ENCODE peak calls at places on chromosomes 13 and 19, in seven cellular contexts. U is fibroblast of lung, J is HCT116, V is PC-3, W is DND-41, Z is astrocyte, L is IMR-90. D is an unnamed sample.

GRCh38 chr19:38517321-38517720 is 83.8 kb downstream of the RYR1 start:
- DNase-seq in U (no peak), J (no peak), V (no peak), W (no peak), Z (no peak), L (no peak), D (no peak)

GRCh38 chr19:15468675-15469512 is 4.5 kb upstream of the RASAL3 start:
- DNase-seq in U (no peak), J (no peak), V (no peak), W (no peak), Z (no peak), L (no peak), D (no peak)

GRCh38 chr13:26614721-26615120 is 57.2 kb downstream of the WASF3 start:
- DNase-seq in U (no peak), J (no peak), V (no peak), W (no peak), Z (no peak), L (no peak), D (no peak)

GRCh38 chr19:35908010-35908441 is at the start of gene TYROBP:
- DNase-seq in U (no peak), J (no peak), V (no peak), W (no peak), Z (no peak), L (no peak), D (no peak)

GRCh38 chr19:33226550-33227241 is 1.0 kb upstream of the SLC7A10 start:
- DNase-seq in U (peak; percentile 16), J (no peak), V (no peak), W (no peak), Z (no peak), L (no peak), D (no peak)

GRCh38 chr19:46654621-46655152 is 6.3 kb downstream of the DACT3 start:
- DNase-seq in U (no peak), J (no peak), V (no peak), W (no peak), Z (no peak), L (no peak), D (no peak)

GRCh38 chr19:29942404-29943261 is 594 bp downstream of the URI1 start:
- DNase-seq in U (peak; percentile 36), J (no peak), V (peak; percentile 35), W (peak; percentile 85), Z (no peak), L (no peak), D (no peak)

GRCh38 chr19:8174706-8175105 is 25.3 kb upstream of the FBN3 start:
- DNase-seq in U (peak; percentile 75), J (no peak), V (peak; percentile 77), W (no peak), Z (peak; percentile 69), L (peak; percentile 31), D (no peak)

GRCh38 chr19:16235811-16236710 is 38.4 kb downstream of the AP1M1 start:
- DNase-seq in U (no peak), J (no peak), V (no peak), W (no peak), Z (no peak), L (no peak), D (no peak)

GRCh38 chr13:27359203-27359821 is 65.1 kb upstream of the GTF3A start:
- DNase-seq in U (peak; percentile 46), J (peak; percentile 43), V (peak; percentile 75), W (peak; percentile 61), Z (no peak), L (peak; percentile 73), D (no peak)

GRCh38 chr13:49560270-49561063 is 24.9 kb downstream of the RCBTB1 start:
- DNase-seq in U (peak; percentile 20), J (no peak), V (peak; percentile 38), W (no peak), Z (no peak), L (peak; percentile 79), D (no peak)

GRCh38 chr13:61246351-61246750 is 169.3 kb downstream of the PCDH20 start:
- DNase-seq in U (peak; percentile 9), J (no peak), V (no peak), W (no peak), Z (peak; percentile 2), L (no peak), D (no peak)

GRCh38 chr13:80196756-80197155 is 144.2 kb downstream of the SPRY2 start:
- DNase-seq in U (no peak), J (no peak), V (peak; percentile 51), W (no peak), Z (no peak), L (peak; percentile 13), D (no peak)

GRCh38 chr19:31666126-31666525 is 316.9 kb upstream of the TSHZ3 start:
- DNase-seq in U (peak; percentile 19), J (no peak), V (no peak), W (no peak), Z (no peak), L (no peak), D (no peak)

GRCh38 chr13:75279834-75280369 is 202.1 kb downstream of the TBC1D4 start:
- DNase-seq in U (no peak), J (no peak), V (no peak), W (no peak), Z (no peak), L (no peak), D (no peak)

GRCh38 chr13:37905736-37906135 is 36.2 kb upstream of the TRPC4 start:
- DNase-seq in U (peak; percentile 50), J (no peak), V (no peak), W (no peak), Z (peak; percentile 35), L (no peak), D (no peak)
- H3K9ac ChIP-seq in U (no peak overlapping the region), J (no peak overlapping the region), V (no peak overlapping the region), W (no peak overlapping the region), Z (no peak overlapping the region), L (no peak overlapping the region), D (no peak overlapping the region)

GRCh38 chr13:73140804-73141203 is 82.0 kb downstream of the KLF5 start:
- DNase-seq in U (no peak), J (no peak), V (no peak), W (no peak), Z (no peak), L (no peak), D (no peak)
- H2AFZ ChIP-seq in U (no peak overlapping the region), J (no peak overlapping the region), V (no peak overlapping the region), W (no peak overlapping the region), Z (peak overlapping the region; percentile 65), L (peak overlapping the region; percentile 74), D (no peak overlapping the region)

GRCh38 chr13:109196896-109197295 is 567.5 kb downstream of the MYO16 start:
- DNase-seq in U (no peak), J (peak; percentile 38), V (no peak), W (no peak), Z (no peak), L (no peak), D (no peak)
- TF ChIP-seq CTCF in U (no peak), J (peak; percentile 64), V (no peak), W (peak; percentile 19), Z (peak; percentile 12), L (no peak), D (no peak)

DNA sequence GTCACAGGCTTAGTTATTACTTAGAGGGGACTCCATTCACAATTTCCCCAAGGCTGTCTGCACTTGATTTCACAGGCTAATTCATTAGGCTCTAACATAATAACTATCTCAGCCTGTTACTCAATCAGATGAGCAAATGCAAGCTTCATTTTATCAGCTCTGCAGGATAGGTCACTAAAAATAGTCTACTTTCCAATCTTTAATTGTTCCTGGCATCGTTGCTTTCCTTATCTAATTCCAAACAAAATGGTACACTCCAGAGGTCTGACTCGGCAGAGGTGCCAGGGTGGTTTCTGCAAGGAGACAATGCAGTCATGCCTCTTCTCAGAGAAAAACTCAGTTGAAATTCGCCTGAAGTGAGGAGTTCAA is 69.8 kb upstream of the SLC15A1 start:
- DNase-seq in U (peak; percentile 72), J (no peak), V (no peak), W (no peak), Z (peak; percentile 65), L (peak; percentile 20), D (no peak)
- H3K9ac ChIP-seq in U (no peak overlapping the region), J (no peak overlapping the region), V (no peak overlapping the region), W (no peak overlapping the region), Z (no peak overlapping the region), L (no peak overlapping the region), D (no peak overlapping the region)

GRCh38 chr19:51448011-51448744 is 10.1 kb downstream of the SIGLEC8 start:
- DNase-seq in U (no peak), J (no peak), V (no peak), W (peak; percentile 47), Z (no peak), L (no peak), D (no peak)
- H2AFZ ChIP-seq in U (no peak overlapping the region), J (no peak overlapping the region), V (no peak overlapping the region), W (no peak overlapping the region), Z (no peak overlapping the region), L (no peak overlapping the region), D (no peak overlapping the region)

GRCh38 chr13:46901721-46902120 is 4.9 kb upstream of the HTR2A start:
- DNase-seq in U (no peak), J (no peak), V (no peak), W (no peak), Z (no peak), L (no peak), D (no peak)

GRCh38 chr13:46903748-46904147 is 6.9 kb upstream of the HTR2A start:
- DNase-seq in U (peak; percentile 60), J (no peak), V (peak; percentile 37), W (no peak), Z (peak; percentile 45), L (peak; percentile 17), D (no peak)

GRCh38 chr13:46908511-46908910 is 11.7 kb upstream of the HTR2A start:
- DNase-seq in U (peak; percentile 84), J (no peak), V (no peak), W (no peak), Z (peak; percentile 84), L (peak; percentile 19), D (no peak)

GRCh38 chr13:46906440-46906839 is 9.6 kb upstream of the HTR2A start:
- DNase-seq in U (no peak), J (no peak), V (peak; percentile 24), W (no peak), Z (no peak), L (no peak), D (no peak)

DNA sequence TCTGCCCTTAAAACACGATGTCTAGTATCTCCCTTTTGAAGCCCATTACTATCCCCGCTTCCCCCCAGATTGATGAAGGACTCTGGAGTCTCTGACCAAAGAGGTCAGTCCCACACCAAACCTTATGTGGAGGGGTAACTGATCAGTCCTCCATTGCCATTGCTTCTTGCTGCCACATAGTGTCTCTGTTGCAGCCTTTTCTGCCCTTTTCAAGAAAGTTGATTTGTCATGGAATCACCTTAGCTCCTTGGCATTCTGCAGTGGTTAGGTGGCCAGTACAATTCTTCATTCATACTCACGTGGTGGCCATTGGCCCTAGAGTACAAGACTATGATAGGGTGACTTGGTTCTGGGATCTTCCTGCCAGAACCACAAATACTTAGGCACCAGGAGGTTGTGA is 8.4 kb upstream of the HTR2A start:
- DNase-seq in U (no peak), J (no peak), V (peak; percentile 55), W (no peak), Z (no peak), L (peak; percentile 26), D (peak; percentile 11)
- TF ChIP-seq CTCF in U (peak; percentile 27), J (peak; percentile 20), V (peak; percentile 59), W (no peak), Z (peak; percentile 21), L (peak; percentile 31), D (peak; percentile 35)

D was measured in keratinocyte.